ENCODE peak calls at places on chromosomes 16 and 17, in seven cellular contexts. N is CD8-positive, alpha-beta memory T cell; P is posterior cingulate gyrus; O is hippocampal formation; W is RPMI7951; I is ovary; S is ELF-1. L is an unnamed sample.

GRCh38 chr17:63446218-63446980 is at the start of gene CYB561:
- DNase-seq in N (peak), P (peak), O (peak), W (peak), I (peak), S (peak), L (peak)

GRCh38 chr17:73650147-73650546 is 5.9 kb upstream of the SDK2 start:
- DNase-seq in N (no peak), P (no peak), O (no peak), W (no peak), I (no peak), S (peak), L (no peak)

GRCh38 chr16:49859139-49859947 is 3.4 kb upstream of the ZNF423 start:
- DNase-seq in N (no peak), P (no peak), O (no peak), W (peak), I (peak), S (no peak), L (peak)

GRCh38 chr17:31900877-31901276 is 631 bp downstream of the UTP6 start:
- DNase-seq in N (no peak), P (no peak), O (no peak), W (peak), I (no peak), S (no peak), L (no peak)

GRCh38 chr16:5056347-5056746 is 9.4 kb downstream of the C16orf89 start:
- DNase-seq in N (no peak), P (no peak), O (no peak), W (no peak), I (no peak), S (peak), L (no peak)

GRCh38 chr17:8072727-8073461 is 14.6 kb downstream of the ALOX12B start:
- DNase-seq in N (no peak), P (no peak), O (no peak), W (no peak), I (no peak), S (peak), L (no peak)

GRCh38 chr17:46876353-46876887 is 25.0 kb downstream of the WNT9B start:
- DNase-seq in N (no peak), P (no peak), O (no peak), W (no peak), I (no peak), S (peak), L (no peak)

GRCh38 chr16:87924041-87924851 is 12.1 kb downstream of the CA5A start:
- DNase-seq in N (no peak), P (no peak), O (no peak), W (no peak), I (no peak), S (no peak), L (no peak)

GRCh38 chr17:57506253-57506911 is 238.7 kb downstream of the CCDC182 start:
- DNase-seq in N (no peak), P (no peak), O (no peak), W (no peak), I (no peak), S (peak), L (no peak)

GRCh38 chr16:74291577-74292208 is 4.9 kb upstream of the PSMD7 start:
- DNase-seq in N (no peak), P (no peak), O (no peak), W (no peak), I (no peak), S (no peak), L (no peak)

GRCh38 chr17:77155125-77155524 is 14.4 kb downstream of the SEC14L1 start:
- DNase-seq in N (no peak), P (no peak), O (no peak), W (no peak), I (no peak), S (no peak), L (no peak)

GRCh38 chr16:792221-792995 is 4.0 kb downstream of the CHTF18 start:
- DNase-seq in N (no peak), P (no peak), O (no peak), W (no peak), I (no peak), S (no peak), L (no peak)

GRCh38 chr16:68365167-68365817 is 54.5 kb downstream of the PRMT7 start:
- DNase-seq in N (no peak), P (no peak), O (peak), W (peak), I (no peak), S (no peak), L (no peak)

GRCh38 chr17:50275279-50275678 is 1.0 kb downstream of the TMEM92 start:
- DNase-seq in N (no peak), P (no peak), O (no peak), W (no peak), I (peak), S (no peak), L (no peak)

GRCh38 chr16:11224894-11225676 is 30.9 kb downstream of the SOCS1 start:
- DNase-seq in N (peak), P (no peak), O (no peak), W (no peak), I (no peak), S (no peak), L (no peak)

GRCh38 chr16:88121886-88122580 is 170.8 kb downstream of the BANP start:
- DNase-seq in N (no peak), P (no peak), O (no peak), W (no peak), I (no peak), S (no peak), L (no peak)

GRCh38 chr16:86566966-86567700 is 504 bp downstream of the FOXC2 start:
- DNase-seq in N (no peak), P (no peak), O (no peak), W (peak), I (no peak), S (peak), L (no peak)

GRCh38 chr17:29753845-29754439 is 131.2 kb upstream of the CORO6 start:
- DNase-seq in N (no peak), P (no peak), O (no peak), W (no peak), I (no peak), S (no peak), L (no peak)

GRCh38 chr17:78127240-78127887 is 1.2 kb downstream of the TMC6 start:
- DNase-seq in N (peak), P (peak), O (peak), W (no peak), I (no peak), S (peak), L (peak)

GRCh38 chr16:59205403-59205802 is 471.3 kb upstream of the GOT2 start:
- DNase-seq in N (no peak), P (no peak), O (no peak), W (no peak), I (no peak), S (no peak), L (no peak)

GRCh38 chr16:13956635-13957196 is 36.8 kb downstream of the ERCC4 start:
- DNase-seq in N (no peak), P (no peak), O (no peak), W (peak), I (no peak), S (peak), L (no peak)

GRCh38 chr16:50403491-50403890 is 34.7 kb upstream of the BRD7 start:
- DNase-seq in N (no peak), P (no peak), O (peak), W (no peak), I (no peak), S (no peak), L (no peak)

GRCh38 chr17:1087381-1088241 is 90.7 kb downstream of the TIMM22 start:
- DNase-seq in N (no peak), P (no peak), O (peak), W (no peak), I (peak), S (peak), L (no peak)

GRCh38 chr17:59840908-59841666 is 51.7 kb downstream of the TUBD1 start:
- DNase-seq in N (no peak), P (no peak), O (no peak), W (peak), I (no peak), S (no peak), L (no peak)

GRCh38 chr17:56867948-56868376 is 34.0 kb downstream of the DGKE start:
- DNase-seq in N (no peak), P (no peak), O (no peak), W (no peak), I (no peak), S (peak), L (no peak)

GRCh38 chr17:75758131-75758905 is 6.7 kb downstream of the GALK1 start:
- DNase-seq in N (no peak), P (no peak), O (no peak), W (no peak), I (no peak), S (peak), L (no peak)

GRCh38 chr17:43044024-43044423 is 19.0 kb downstream of the RND2 start:
- DNase-seq in N (no peak), P (no peak), O (no peak), W (no peak), I (no peak), S (no peak), L (no peak)

GRCh38 chr16:20866161-20866772 is 33.9 kb downstream of the DCUN1D3 start:
- DNase-seq in N (no peak), P (no peak), O (no peak), W (peak), I (no peak), S (peak), L (no peak)

GRCh38 chr17:46264456-46265198 is 30.3 kb upstream of the LRRC37A start:
- DNase-seq in N (peak), P (no peak), O (no peak), W (peak), I (no peak), S (peak), L (no peak)

GRCh38 chr16:3618782-3619166 is 7.4 kb upstream of the SLX4 start:
- DNase-seq in N (no peak), P (no peak), O (no peak), W (peak), I (no peak), S (no peak), L (no peak)

GRCh38 chr17:33038740-33039139 is 47.1 kb downstream of the SPACA3 start:
- DNase-seq in N (no peak), P (peak), O (peak), W (peak), I (peak), S (peak), L (peak)

GRCh38 chr17:81003711-81004335 is 12.2 kb downstream of the CHMP6 start:
- DNase-seq in N (no peak), P (no peak), O (no peak), W (peak), I (no peak), S (no peak), L (peak)

GRCh38 chr17:17809527-17810373 is 27.0 kb downstream of the SREBF1 start:
- DNase-seq in N (no peak), P (no peak), O (no peak), W (no peak), I (peak), S (peak), L (peak)

GRCh38 chr16:54933281-54934150 is 2.9 kb downstream of the IRX5 start:
- DNase-seq in N (no peak), P (no peak), O (no peak), W (no peak), I (no peak), S (peak), L (peak)

GRCh38 chr16:11205754-11206459 is 50.1 kb downstream of the SOCS1 start:
- DNase-seq in N (no peak), P (no peak), O (no peak), W (peak), I (no peak), S (peak), L (no peak)

GRCh38 chr17:19876524-19877161 is 8.9 kb upstream of the ULK2 start:
- DNase-seq in N (peak), P (peak), O (peak), W (no peak), I (no peak), S (no peak), L (no peak)

GRCh38 chr17:31610301-31610910 is 218.9 kb downstream of the RAB11FIP4 start:
- DNase-seq in N (no peak), P (no peak), O (no peak), W (no peak), I (no peak), S (no peak), L (no peak)

GRCh38 chr16:68823401-68823800 is 19.9 kb upstream of the TANGO6 start:
- DNase-seq in N (no peak), P (no peak), O (no peak), W (peak), I (no peak), S (peak), L (no peak)

L was measured in frontal cortex.